ENCODE peak calls at places on chromosomes 7 and 10, in eight cellular contexts. H, J, P, M, X, N, Z and Y are unnamed samples.
A peak's percentile ranks its signal among the peaks of the same experiment; 100 is the strongest.

GRCh38 chr10:79034271-79034876 is 34.4 kb upstream of the ZMIZ1 start:
- DNase-seq in Z (no peak), P (no peak), H (no peak), J (no peak), M (peak; percentile 1), N (no peak), X (no peak), Y (no peak)

GRCh38 chr7:21771906-21772610 is 173.6 kb downstream of the CDCA7L start:
- DNase-seq in Z (peak; percentile 10), M (no peak), H (no peak), X (no peak), P (no peak), N (no peak), J (peak; percentile 60), Y (no peak)

GRCh38 chr7:39609462-39610149 is 13.8 kb upstream of the RALA start:
- DNase-seq in H (no peak), Z (peak; percentile 55), P (no peak), J (no peak), X (no peak), N (peak; percentile 80), M (no peak), Y (no peak)

GRCh38 chr7:29609162-29610030 is 45.8 kb downstream of the PRR15 start:
- DNase-seq in N (no peak), P (no peak), M (no peak), H (no peak), Z (peak; percentile 16), J (no peak), X (no peak), Y (no peak)

GRCh38 chr7:106177738-106178592 is 65.9 kb upstream of the SYPL1 start:
- DNase-seq in J (no peak), N (no peak), P (no peak), M (no peak), X (peak; percentile 77), Z (no peak), H (no peak), Y (peak; percentile 38)

GRCh38 chr7:133815677-133816210 is 311.4 kb upstream of the LRGUK start:
- DNase-seq in Z (no peak), P (no peak), M (no peak), J (no peak), N (no peak), H (no peak), X (no peak), Y (no peak)

GRCh38 chr7:157989611-157990010 is 598.0 kb downstream of the PTPRN2 start:
- DNase-seq in N (no peak), X (no peak), Z (no peak), H (no peak), M (peak; percentile 55), J (no peak), P (no peak), Y (no peak)

GRCh38 chr7:108448777-108449576 is 7.3 kb downstream of the NRCAM start:
- DNase-seq in N (no peak), J (no peak), Z (no peak), M (no peak), P (peak; percentile 32), H (no peak), X (no peak), Y (no peak)

GRCh38 chr7:5396542-5396941 is 27.1 kb downstream of the TNRC18 start:
- DNase-seq in N (peak; percentile 88), J (no peak), M (no peak), P (no peak), H (peak; percentile 38), Z (no peak), X (peak; percentile 84), Y (peak; percentile 26)

GRCh38 chr10:56880541-56880940 is 519.5 kb upstream of the ZWINT start:
- DNase-seq in X (no peak), Z (no peak), J (no peak), M (no peak), P (no peak), N (no peak), H (no peak), Y (no peak)

GRCh38 chr7:122301858-122302745 is 2.4 kb downstream of the FEZF1 start:
- DNase-seq in Z (peak; percentile 32), M (no peak), P (no peak), N (no peak), H (no peak), X (no peak), J (no peak), Y (no peak)

GRCh38 chr7:110786576-110786975 is 304.4 kb upstream of the LRRN3 start:
- DNase-seq in Z (no peak), N (no peak), H (no peak), M (no peak), X (no peak), P (no peak), J (no peak), Y (no peak)

GRCh38 chr10:112374724-112375541 is 1.0 kb downstream of the ACSL5 start:
- DNase-seq in N (peak; percentile 80), P (no peak), H (no peak), M (no peak), J (no peak), X (peak; percentile 24), Z (no peak), Y (no peak)

GRCh38 chr7:66047426-66047825 is 28.2 kb upstream of the ASL start:
- DNase-seq in H (no peak), J (no peak), P (no peak), X (no peak), N (no peak), Z (no peak), M (no peak), Y (no peak)

GRCh38 chr10:85614981-85615380 is 751.6 kb downstream of the GRID1 start:
- DNase-seq in P (no peak), X (no peak), N (no peak), M (no peak), H (no peak), J (no peak), Z (no peak), Y (no peak)

GRCh38 chr7:98867271-98867701 is 2.5 kb downstream of the TMEM130 start:
- DNase-seq in J (no peak), H (no peak), N (peak; percentile 59), Z (no peak), P (peak; percentile 54), X (no peak), M (peak; percentile 84), Y (no peak)

GRCh38 chr10:7364474-7364873 is 46.4 kb downstream of the SFMBT2 start:
- DNase-seq in J (no peak), Z (no peak), N (no peak), P (no peak), H (no peak), X (no peak), M (no peak), Y (no peak)